ENCODE peak calls at places on chromosomes 16 and 17, in six cellular contexts. T, C, K, X, V and B are unnamed samples.

GRCh38 chr16:62225675-62226074 is 189.4 kb upstream of the CDH8 start:
- DNase-seq in T (peak), C (peak), V (peak), X (no peak), K (no peak), B (peak)

GRCh38 chr17:17175917-17176316 is 30.2 kb downstream of the PLD6 start:
- DNase-seq in V (no peak), X (no peak), C (no peak), T (no peak), K (no peak), B (peak)

GRCh38 chr16:57356547-57356946 is 2.0 kb upstream of the CCL22 start:
- DNase-seq in T (no peak), X (no peak), C (no peak), K (no peak), V (no peak), B (no peak)

GRCh38 chr17:80316927-80317705 is 56.5 kb downstream of the RNF213 start:
- DNase-seq in K (no peak), C (no peak), T (no peak), V (no peak), X (no peak), B (no peak)

GRCh38 chr16:89113661-89114060 is 20.0 kb downstream of the ACSF3 start:
- DNase-seq in X (no peak), T (no peak), K (no peak), V (no peak), C (no peak), B (no peak)

GRCh38 chr17:75767881-75768280 is 2.9 kb upstream of the GALK1 start:
- DNase-seq in K (no peak), X (no peak), V (peak), C (no peak), T (no peak), B (no peak)

GRCh38 chr16:14300631-14301149 is 229.6 kb downstream of the MRTFB start:
- DNase-seq in V (peak), C (no peak), T (no peak), K (no peak), X (peak), B (no peak)

GRCh38 chr16:660459-661183 is 7.3 kb upstream of the RHOT2 start:
- DNase-seq in C (no peak), K (peak), X (peak), T (peak), V (peak), B (peak)

GRCh38 chr16:57372372-57373116 is at the start of gene CX3CL1:
- DNase-seq in C (no peak), T (no peak), X (no peak), V (no peak), K (no peak), B (no peak)

GRCh38 chr16:85853641-85854545 is 45.1 kb upstream of the IRF8 start:
- DNase-seq in K (no peak), V (no peak), X (no peak), T (no peak), C (no peak), B (no peak)

GRCh38 chr16:56944954-56945839 is 13.3 kb downstream of the HERPUD1 start:
- DNase-seq in K (no peak), C (no peak), V (no peak), T (no peak), X (no peak), B (no peak)